ENCODE peak calls at places on chromosome 5, in seven cellular contexts. N is HFFc6; D is AG20443; X is heart right ventricle; K is HFF-Myc; Z is activated CD4-positive, alpha-beta T cell treated with anti-CD3 and anti-CD28 coated beads, Interleukin-2, amount 50 U/mL, for 1 hour; J is HTR-8/SVneo. W is an unnamed sample.

GRCh38 chr5:157680239-157680638 is 8.9 kb downstream of the C5orf52 start:
- DNase-seq in X (no peak), Z (no peak), N (no peak), K (no peak), D (no peak), J (no peak), W (no peak)

GRCh38 chr5:78157001-78157400 is 137.5 kb downstream of the AP3B1 start:
- DNase-seq in X (no peak), D (no peak), Z (no peak), K (no peak), N (no peak), J (no peak), W (no peak)

GRCh38 chr5:137075163-137075970 is 423.8 kb downstream of the SPOCK1 start:
- DNase-seq in J (peak), Z (peak), N (peak), D (peak), X (peak), K (no peak), W (peak)

GRCh38 chr5:67921004-67921601 is 294.5 kb upstream of the PIK3R1 start:
- DNase-seq in X (no peak), K (no peak), J (no peak), N (no peak), D (no peak), Z (no peak), W (no peak)

GRCh38 chr5:171226864-171227263 is 82.2 kb upstream of the TLX3 start:
- DNase-seq in Z (no peak), X (no peak), N (no peak), K (no peak), J (no peak), D (no peak), W (no peak)

GRCh38 chr5:35046754-35047153 is 995 bp downstream of the AGXT2 start:
- DNase-seq in X (no peak), D (peak), N (peak), J (peak), Z (no peak), K (peak), W (no peak)

GRCh38 chr5:96609369-96609768 is 52.8 kb upstream of the CAST start:
- DNase-seq in Z (no peak), X (no peak), J (no peak), K (no peak), N (no peak), D (no peak), W (no peak)

GRCh38 chr5:173248481-173248880 is 13.5 kb upstream of the NKX2-5 start:
- DNase-seq in Z (no peak), K (no peak), D (no peak), N (no peak), J (no peak), X (no peak), W (no peak)

GRCh38 chr5:175588709-175589429 is 69.0 kb upstream of the HRH2 start:
- DNase-seq in Z (no peak), K (no peak), D (no peak), J (no peak), N (no peak), X (peak), W (no peak)

GRCh38 chr5:80192507-80193241 is 63.2 kb downstream of the SERINC5 start:
- DNase-seq in X (no peak), K (no peak), D (peak), Z (no peak), J (no peak), N (peak), W (peak)

GRCh38 chr5:82165740-82166530 is 112.2 kb downstream of the RPS23 start:
- DNase-seq in D (peak), Z (peak), X (peak), N (peak), K (peak), J (peak), W (peak)

GRCh38 chr5:79237735-79238560 is 2.0 kb downstream of the JMY start:
- DNase-seq in D (no peak), Z (no peak), N (no peak), X (no peak), K (no peak), J (no peak), W (peak)

GRCh38 chr5:73791389-73791788 is 165.4 kb downstream of the ARHGEF28 start:
- DNase-seq in J (no peak), X (no peak), N (no peak), K (no peak), Z (no peak), D (no peak), W (no peak)

GRCh38 chr5:15992918-15993317 is 186.7 kb downstream of the MARCHF11 start:
- DNase-seq in J (peak), K (no peak), N (peak), D (no peak), X (no peak), Z (no peak), W (no peak)

GRCh38 chr5:74679968-74680367 is 5.1 kb upstream of the HEXB start:
- DNase-seq in D (no peak), N (peak), X (no peak), J (no peak), K (no peak), Z (no peak), W (no peak)